ENCODE peak calls at places on chromosomes 16 and 17, in eight cellular contexts. D is uterus, O is ascending aorta, T is A673, A is Caco-2, V is left ventricle myocardium inferior, J is mesothelial cell of epicardium, Z is SK-N-SH. S is an unnamed sample.
A peak's percentile ranks its signal among the peaks of the same experiment; 100 is the strongest.

GRCh38 chr16:83138976-83139690 is 512.4 kb downstream of the CDH13 start:
- DNase-seq in D (no peak), T (no peak), O (no peak), Z (no peak), J (no peak), A (no peak), V (no peak), S (no peak)

GRCh38 chr17:65696739-65697394 is 135.4 kb upstream of the AXIN2 start:
- DNase-seq in D (no peak), A (no peak), V (no peak), T (peak; percentile 29), O (no peak), J (no peak), Z (no peak), S (no peak)

GRCh38 chr17:41404024-41404651 is 6.7 kb upstream of the KRT31 start:
- DNase-seq in V (no peak), A (no peak), O (peak; percentile 52), D (no peak), Z (no peak), J (no peak), T (no peak), S (no peak)

GRCh38 chr16:2857451-2858244 is at the start of gene PRSS22:
- DNase-seq in O (no peak), V (no peak), J (peak; percentile 57), D (no peak), T (peak; percentile 25), Z (peak; percentile 49), A (peak; percentile 91), S (peak; percentile 28)

GRCh38 chr17:42674755-42675347 is 1.9 kb downstream of the PLEKHH3 start:
- DNase-seq in Z (no peak), T (no peak), D (no peak), J (no peak), V (no peak), O (no peak), A (no peak), S (no peak)

GRCh38 chr17:57991537-57991936 is 3.5 kb upstream of the VEZF1 start:
- DNase-seq in T (no peak), V (no peak), D (no peak), J (no peak), O (no peak), Z (no peak), A (no peak), S (no peak)

GRCh38 chr17:74729368-74729767 is 7.7 kb upstream of the RAB37 start:
- DNase-seq in O (no peak), A (no peak), J (no peak), Z (no peak), V (no peak), T (no peak), D (no peak), S (no peak)

GRCh38 chr17:35286120-35286781 is 43.4 kb downstream of the SLFN5 start:
- DNase-seq in J (no peak), O (no peak), A (no peak), V (no peak), Z (no peak), D (no peak), T (no peak), S (no peak)

GRCh38 chr17:36943250-36944220 is 5.2 kb upstream of the AATF start:
- DNase-seq in V (no peak), Z (peak; percentile 61), J (no peak), D (no peak), A (no peak), O (no peak), T (no peak), S (peak; percentile 27)

GRCh38 chr17:34726536-34727384 is 147.4 kb downstream of the TMEM132E start:
- DNase-seq in Z (peak; percentile 79), T (no peak), D (no peak), J (no peak), A (no peak), V (no peak), O (no peak), S (no peak)

GRCh38 chr16:4055748-4056147 is 60.5 kb downstream of the ADCY9 start:
- DNase-seq in T (no peak), Z (no peak), J (no peak), D (no peak), O (no peak), V (no peak), A (no peak), S (no peak)

GRCh38 chr17:82924812-82925211 is 85.0 kb upstream of the ZNF750 start:
- DNase-seq in J (no peak), O (no peak), A (no peak), D (no peak), Z (no peak), V (no peak), T (no peak), S (no peak)

GRCh38 chr17:43831633-43832032 is 1.3 kb downstream of the MPP3 start:
- DNase-seq in V (peak; percentile 83), T (no peak), O (no peak), J (no peak), Z (no peak), A (no peak), D (no peak), S (no peak)

GRCh38 chr16:20902426-20902825 is 1.9 kb downstream of the LYRM1 start:
- DNase-seq in T (no peak), O (peak; percentile 38), A (no peak), Z (no peak), J (no peak), V (no peak), D (no peak), S (no peak)

GRCh38 chr17:67386965-67387551 is 10.0 kb downstream of the PITPNC1 start:
- DNase-seq in J (peak; percentile 56), Z (peak; percentile 86), T (peak; percentile 73), V (peak; percentile 36), A (peak; percentile 58), D (no peak), O (no peak), S (peak; percentile 85)

GRCh38 chr17:41739661-41740352 is 5.4 kb upstream of the HAP1 start:
- DNase-seq in J (no peak), V (no peak), O (no peak), T (no peak), Z (no peak), A (no peak), D (no peak), S (no peak)

GRCh38 chr16:87461466-87461975 is 31.3 kb downstream of the ZCCHC14 start:
- DNase-seq in A (peak; percentile 98), Z (no peak), D (peak; percentile 37), T (peak; percentile 42), V (peak; percentile 45), O (peak; percentile 78), J (peak; percentile 73), S (peak; percentile 47)

GRCh38 chr17:74243013-74243755 is 29.8 kb downstream of the TTYH2 start:
- DNase-seq in J (no peak), Z (peak; percentile 85), T (no peak), O (no peak), A (no peak), D (no peak), V (peak; percentile 75), S (no peak)

GRCh38 chr17:19021622-19022083 is 17.1 kb upstream of the FAM83G start:
- DNase-seq in T (peak; percentile 36), O (no peak), Z (no peak), A (no peak), J (no peak), V (no peak), D (no peak), S (no peak)

GRCh38 chr17:32879143-32879542 is 2.2 kb upstream of the MYO1D start:
- DNase-seq in Z (no peak), T (no peak), O (no peak), V (no peak), A (no peak), D (no peak), J (no peak), S (no peak)

GRCh38 chr17:4480929-4481898 is 17.5 kb upstream of the SPNS2 start:
- DNase-seq in Z (no peak), J (no peak), T (no peak), V (no peak), D (no peak), O (no peak), A (no peak), S (no peak)

GRCh38 chr17:56679148-56679766 is 85.8 kb downstream of the NOG start:
- DNase-seq in T (peak; percentile 56), A (no peak), Z (peak; percentile 68), D (no peak), J (no peak), V (no peak), O (no peak), S (peak; percentile 34)

GRCh38 chr17:64326420-64327054 is 63.5 kb upstream of the TEX2 start:
- DNase-seq in J (no peak), O (peak; percentile 90), Z (no peak), T (no peak), A (no peak), D (peak; percentile 55), V (peak; percentile 89), S (no peak)

GRCh38 chr16:85473909-85474640 is 139.0 kb upstream of the GSE1 start:
- DNase-seq in T (no peak), J (no peak), D (peak; percentile 52), A (no peak), V (no peak), O (no peak), Z (peak; percentile 81), S (no peak)
- TF ChIP-seq CTCF in T (no peak), J (no peak), D (no peak), A (peak; percentile 5), V (no peak), O (no peak), Z (no peak), S (no peak)

DNA sequence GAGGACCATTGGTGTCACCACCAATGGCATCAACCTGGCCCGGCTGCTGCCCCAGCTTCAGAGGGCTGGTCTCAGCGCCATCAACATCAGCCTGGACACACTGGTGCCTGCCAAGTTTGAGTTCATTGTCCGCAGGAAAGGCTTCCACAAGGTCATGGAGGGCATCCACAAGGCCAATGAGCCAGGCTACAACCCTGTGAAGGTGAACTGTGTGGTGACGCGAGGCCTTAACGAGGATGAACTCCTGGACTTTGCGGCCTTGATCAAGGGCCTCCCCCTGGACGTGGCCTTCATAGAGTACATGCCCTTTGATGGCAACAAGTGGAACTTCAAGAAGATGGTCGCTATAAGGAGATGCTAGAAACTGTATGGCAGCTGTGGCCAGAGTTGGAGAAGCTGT is 111.9 kb upstream of the SIAH1 start:
- DNase-seq in V (no peak), T (no peak), D (no peak), J (no peak), Z (no peak), O (no peak), A (no peak), S (no peak)
- TF ChIP-seq CTCF in V (no peak), T (no peak), D (no peak), J (no peak), Z (no peak), O (no peak), A (no peak), S (no peak)

DNA sequence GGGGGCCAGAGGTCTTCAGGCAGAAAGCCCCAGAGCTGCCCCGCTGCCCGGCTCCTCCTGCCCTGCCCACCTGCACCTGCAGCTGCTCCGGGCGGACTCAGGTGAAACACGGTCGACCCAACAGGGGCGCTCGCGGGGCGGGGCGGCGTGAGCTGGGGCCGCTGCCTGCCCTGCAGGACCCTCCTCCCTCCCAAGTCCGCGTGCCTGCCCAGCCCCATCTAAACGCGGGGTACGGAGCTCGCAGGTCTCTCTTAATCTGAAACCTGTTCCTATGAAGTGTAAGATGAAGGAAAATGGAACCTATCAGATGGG is 28.1 kb downstream of the GNPTG start:
- DNase-seq in D (no peak), A (no peak), O (no peak), T (no peak), Z (no peak), J (no peak), V (no peak), S (no peak)
- TF ChIP-seq CTCF in D (no peak), A (peak; percentile 10), O (no peak), T (peak; percentile 21), Z (no peak), J (no peak), V (no peak), S (no peak)

GRCh38 chr17:6749519-6749918 is 6.3 kb upstream of the XAF1 start:
- DNase-seq in V (no peak), A (no peak), O (no peak), T (peak; percentile 22), D (no peak), J (no peak), Z (no peak), S (no peak)
- TF ChIP-seq CTCF in V (no peak), A (no peak), O (no peak), T (peak; percentile 45), D (no peak), J (no peak), Z (no peak), S (no peak)

S was measured in glutamatergic neuron.